ENCODE peak calls at places on chromosome 19, in four cellular contexts. One of them, this sample, is unnamed.
A peak's percentile ranks its signal among the peaks of the same experiment; 100 is the strongest.

GRCh38 chr19:19259741-19260140 is 13.4 kb downstream of the TM6SF2 start:
- DNase-seq in midbrain: peak; percentile 9
- DNase-seq in GM03348: no peak
- DNase-seq in kidney tubule cell: peak; percentile 37
- DNase-seq in this sample: no peak

GRCh38 chr19:47445527-47445926 is 26.2 kb downstream of the SLC8A2 start:
- DNase-seq in midbrain: no peak
- DNase-seq in GM03348: no peak
- DNase-seq in kidney tubule cell: no peak
- DNase-seq in this sample: no peak

GRCh38 chr19:37941820-37942515 is 35.0 kb downstream of the SIPA1L3 start:
- DNase-seq in midbrain: no peak
- DNase-seq in GM03348: no peak
- DNase-seq in kidney tubule cell: peak; percentile 55
- DNase-seq in this sample: no peak

GRCh38 chr19:51980116-51980736 is 6.4 kb downstream of the ZNF350 start:
- DNase-seq in midbrain: no peak
- DNase-seq in GM03348: no peak
- DNase-seq in kidney tubule cell: peak; percentile 75
- DNase-seq in this sample: no peak

GRCh38 chr19:35790981-35791813 is 15.8 kb downstream of the ARHGAP33 start:
- DNase-seq in midbrain: no peak
- DNase-seq in GM03348: no peak
- DNase-seq in kidney tubule cell: no peak
- DNase-seq in this sample: peak; percentile 36

GRCh38 chr19:17052439-17052838 is 22.8 kb downstream of the HAUS8 start:
- DNase-seq in midbrain: peak; percentile 28
- DNase-seq in GM03348: peak; percentile 80
- DNase-seq in kidney tubule cell: peak; percentile 39
- DNase-seq in this sample: peak; percentile 34

GRCh38 chr19:23787106-23787505 is 28.4 kb upstream of the ZNF681 start:
- DNase-seq in midbrain: no peak
- DNase-seq in GM03348: no peak
- DNase-seq in kidney tubule cell: peak; percentile 31
- DNase-seq in this sample: no peak

GRCh38 chr19:1410136-1410786 is 2.9 kb downstream of the DAZAP1 start:
- DNase-seq in midbrain: no peak
- DNase-seq in GM03348: no peak
- DNase-seq in kidney tubule cell: peak; percentile 92
- DNase-seq in this sample: peak; percentile 31

GRCh38 chr19:48868196-48868886 is at the start of gene PLEKHA4:
- DNase-seq in midbrain: no peak
- DNase-seq in GM03348: peak; percentile 90
- DNase-seq in kidney tubule cell: peak; percentile 56
- DNase-seq in this sample: no peak

GRCh38 chr19:37519890-37520289 is 13.2 kb downstream of the ZNF793 start:
- DNase-seq in midbrain: no peak
- DNase-seq in GM03348: no peak
- DNase-seq in kidney tubule cell: peak; percentile 79
- DNase-seq in this sample: no peak

GRCh38 chr19:1748115-1748702 is 5.1 kb upstream of the ONECUT3 start:
- DNase-seq in midbrain: no peak
- DNase-seq in GM03348: no peak
- DNase-seq in kidney tubule cell: peak; percentile 59
- DNase-seq in this sample: peak; percentile 44